ENCODE peak calls at places on chromosome 10, in ten cellular contexts. One of them, this sample, is unnamed.

GRCh38 chr10:60414877-60415585 is 25.4 kb upstream of the ANK3 start:
- DNase-seq in ovary: no peak
- DNase-seq in testis: no peak
- DNase-seq in osteocyte: no peak
- DNase-seq in MCF 10A: peak
- DNase-seq in GM10248: no peak
- DNase-seq in AG04450: peak
- DNase-seq in upper lobe of left lung: no peak
- DNase-seq in HFF-Myc: peak
- DNase-seq in esophagus muscularis mucosa: no peak
- DNase-seq in this sample: no peak

GRCh38 chr10:107163904-107164861 is at the start of gene SORCS1:
- DNase-seq in testis: peak
- DNase-seq in MCF 10A: no peak
- DNase-seq in osteocyte: no peak
- DNase-seq in GM10248: no peak
- DNase-seq in HFF-Myc: no peak
- DNase-seq in esophagus muscularis mucosa: no peak
- DNase-seq in upper lobe of left lung: no peak
- DNase-seq in AG04450: no peak
- DNase-seq in ovary: no peak
- DNase-seq in this sample: no peak

GRCh38 chr10:25061711-25062455 is 45.5 kb downstream of the THNSL1 start:
- DNase-seq in upper lobe of left lung: no peak
- DNase-seq in AG04450: no peak
- DNase-seq in testis: no peak
- DNase-seq in GM10248: no peak
- DNase-seq in MCF 10A: peak
- DNase-seq in ovary: no peak
- DNase-seq in esophagus muscularis mucosa: peak
- DNase-seq in HFF-Myc: no peak
- DNase-seq in osteocyte: no peak
- DNase-seq in this sample: no peak

GRCh38 chr10:119087271-119087897 is 6.8 kb upstream of the EIF3A start:
- DNase-seq in upper lobe of left lung: no peak
- DNase-seq in testis: no peak
- DNase-seq in HFF-Myc: no peak
- DNase-seq in GM10248: no peak
- DNase-seq in MCF 10A: no peak
- DNase-seq in AG04450: no peak
- DNase-seq in esophagus muscularis mucosa: no peak
- DNase-seq in osteocyte: no peak
- DNase-seq in ovary: no peak
- DNase-seq in this sample: no peak

GRCh38 chr10:47238331-47239095 is 61.5 kb upstream of the GDF10 start:
- DNase-seq in osteocyte: peak
- DNase-seq in testis: no peak
- DNase-seq in upper lobe of left lung: no peak
- DNase-seq in HFF-Myc: no peak
- DNase-seq in ovary: no peak
- DNase-seq in AG04450: no peak
- DNase-seq in esophagus muscularis mucosa: no peak
- DNase-seq in GM10248: no peak
- DNase-seq in MCF 10A: no peak
- DNase-seq in this sample: no peak

GRCh38 chr10:70035531-70035930 is 17.1 kb upstream of the MACROH2A2 start:
- DNase-seq in esophagus muscularis mucosa: no peak
- DNase-seq in testis: no peak
- DNase-seq in AG04450: no peak
- DNase-seq in upper lobe of left lung: no peak
- DNase-seq in HFF-Myc: no peak
- DNase-seq in MCF 10A: peak
- DNase-seq in ovary: no peak
- DNase-seq in GM10248: no peak
- DNase-seq in osteocyte: no peak
- DNase-seq in this sample: no peak

GRCh38 chr10:89352802-89353201 is 25.0 kb downstream of the IFIT3 start:
- DNase-seq in GM10248: no peak
- DNase-seq in AG04450: no peak
- DNase-seq in HFF-Myc: no peak
- DNase-seq in testis: no peak
- DNase-seq in osteocyte: no peak
- DNase-seq in upper lobe of left lung: no peak
- DNase-seq in MCF 10A: no peak
- DNase-seq in esophagus muscularis mucosa: no peak
- DNase-seq in ovary: no peak
- DNase-seq in this sample: no peak

GRCh38 chr10:31187607-31188210 is 131.3 kb upstream of the ZEB1 start:
- DNase-seq in AG04450: no peak
- DNase-seq in ovary: no peak
- DNase-seq in testis: no peak
- DNase-seq in upper lobe of left lung: no peak
- DNase-seq in MCF 10A: no peak
- DNase-seq in osteocyte: no peak
- DNase-seq in HFF-Myc: no peak
- DNase-seq in esophagus muscularis mucosa: no peak
- DNase-seq in GM10248: no peak
- DNase-seq in this sample: no peak

GRCh38 chr10:125994601-125995000 is 98.2 kb downstream of the FANK1 start:
- DNase-seq in testis: no peak
- DNase-seq in HFF-Myc: no peak
- DNase-seq in esophagus muscularis mucosa: no peak
- DNase-seq in MCF 10A: no peak
- DNase-seq in upper lobe of left lung: no peak
- DNase-seq in GM10248: no peak
- DNase-seq in AG04450: no peak
- DNase-seq in ovary: no peak
- DNase-seq in osteocyte: no peak
- DNase-seq in this sample: no peak

GRCh38 chr10:209357-209756 is 74.1 kb downstream of the ZMYND11 start:
- DNase-seq in GM10248: no peak
- DNase-seq in AG04450: no peak
- DNase-seq in esophagus muscularis mucosa: no peak
- DNase-seq in HFF-Myc: no peak
- DNase-seq in testis: no peak
- DNase-seq in MCF 10A: no peak
- DNase-seq in osteocyte: no peak
- DNase-seq in upper lobe of left lung: no peak
- DNase-seq in ovary: no peak
- DNase-seq in this sample: no peak

GRCh38 chr10:61804414-61804813 is 97.1 kb upstream of the ARID5B start:
- DNase-seq in esophagus muscularis mucosa: no peak
- DNase-seq in testis: no peak
- DNase-seq in osteocyte: no peak
- DNase-seq in AG04450: no peak
- DNase-seq in upper lobe of left lung: no peak
- DNase-seq in GM10248: no peak
- DNase-seq in MCF 10A: no peak
- DNase-seq in HFF-Myc: no peak
- DNase-seq in ovary: no peak
- DNase-seq in this sample: no peak

GRCh38 chr10:128316925-128317324 is 190.7 kb upstream of the MKI67 start:
- DNase-seq in testis: no peak
- DNase-seq in GM10248: no peak
- DNase-seq in osteocyte: peak
- DNase-seq in upper lobe of left lung: no peak
- DNase-seq in esophagus muscularis mucosa: no peak
- DNase-seq in MCF 10A: no peak
- DNase-seq in ovary: no peak
- DNase-seq in HFF-Myc: no peak
- DNase-seq in AG04450: no peak
- DNase-seq in this sample: no peak

GRCh38 chr10:46247808-46248569 is 38.8 kb upstream of the ANTXRL start:
- DNase-seq in GM10248: no peak
- DNase-seq in MCF 10A: no peak
- DNase-seq in AG04450: no peak
- DNase-seq in ovary: no peak
- DNase-seq in testis: peak
- DNase-seq in upper lobe of left lung: peak
- DNase-seq in esophagus muscularis mucosa: peak
- DNase-seq in osteocyte: peak
- DNase-seq in HFF-Myc: no peak
- DNase-seq in this sample: no peak

GRCh38 chr10:113681533-113682470 is 2.1 kb downstream of the CASP7 start:
- DNase-seq in AG04450: no peak
- DNase-seq in upper lobe of left lung: no peak
- DNase-seq in osteocyte: no peak
- DNase-seq in HFF-Myc: no peak
- DNase-seq in esophagus muscularis mucosa: no peak
- DNase-seq in ovary: no peak
- DNase-seq in testis: no peak
- DNase-seq in MCF 10A: no peak
- DNase-seq in GM10248: peak
- DNase-seq in this sample: peak

DNA sequence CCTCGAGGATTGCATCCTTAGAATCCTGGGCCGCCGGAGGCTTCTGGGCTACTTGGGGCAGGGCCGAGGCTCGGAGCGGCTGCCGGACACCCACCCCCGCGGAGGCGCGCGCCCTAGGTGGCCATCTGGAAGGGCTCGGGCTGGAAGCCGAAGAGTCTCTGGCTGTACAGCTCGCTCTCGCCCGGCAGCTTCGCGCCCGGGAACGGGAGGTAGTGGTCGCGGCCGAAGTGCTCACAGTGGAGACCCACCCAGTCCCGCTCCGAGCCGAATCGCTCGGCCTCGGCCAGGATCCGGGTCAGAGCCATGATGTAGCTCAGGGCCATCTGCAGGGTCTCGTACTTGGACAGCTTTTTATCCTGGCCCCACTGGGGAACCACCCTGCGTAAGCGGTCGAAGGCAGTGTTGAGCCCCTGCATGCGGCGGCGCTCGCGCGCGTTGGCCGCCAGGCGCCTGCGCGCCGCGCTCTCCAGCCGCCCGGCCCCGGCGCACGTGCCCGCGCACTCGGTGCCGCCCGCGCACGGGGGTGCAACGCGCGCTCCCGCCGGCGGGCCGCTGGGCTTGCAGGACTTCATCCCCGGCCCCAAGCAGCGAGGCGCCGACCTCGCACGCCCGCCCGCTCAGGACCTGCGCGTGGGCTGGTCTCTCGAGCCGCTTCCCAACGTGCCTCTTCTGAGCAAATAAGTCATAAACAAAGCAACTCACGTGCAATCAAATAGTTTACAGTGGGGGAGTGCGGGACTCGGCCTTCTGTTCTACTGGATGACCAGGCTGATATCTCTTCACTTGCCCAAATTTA is 609 bp downstream of the ATOH7 start:
- DNase-seq in esophagus muscularis mucosa: peak
- DNase-seq in ovary: peak
- DNase-seq in testis: peak
- DNase-seq in AG04450: no peak
- DNase-seq in upper lobe of left lung: peak
- DNase-seq in GM10248: peak
- DNase-seq in MCF 10A: peak
- DNase-seq in osteocyte: peak
- DNase-seq in HFF-Myc: peak
- DNase-seq in this sample: peak
- TF ChIP-seq CTCF in esophagus muscularis mucosa: no peak
- TF ChIP-seq CTCF in ovary: no peak
- TF ChIP-seq CTCF in testis: no peak
- TF ChIP-seq CTCF in AG04450: peak
- TF ChIP-seq CTCF in upper lobe of left lung: peak
- TF ChIP-seq CTCF in GM10248: no peak
- TF ChIP-seq CTCF in MCF 10A: no peak
- TF ChIP-seq CTCF in osteocyte: peak
- TF ChIP-seq CTCF in HFF-Myc: no peak
- TF ChIP-seq CTCF in this sample: no peak

DNA sequence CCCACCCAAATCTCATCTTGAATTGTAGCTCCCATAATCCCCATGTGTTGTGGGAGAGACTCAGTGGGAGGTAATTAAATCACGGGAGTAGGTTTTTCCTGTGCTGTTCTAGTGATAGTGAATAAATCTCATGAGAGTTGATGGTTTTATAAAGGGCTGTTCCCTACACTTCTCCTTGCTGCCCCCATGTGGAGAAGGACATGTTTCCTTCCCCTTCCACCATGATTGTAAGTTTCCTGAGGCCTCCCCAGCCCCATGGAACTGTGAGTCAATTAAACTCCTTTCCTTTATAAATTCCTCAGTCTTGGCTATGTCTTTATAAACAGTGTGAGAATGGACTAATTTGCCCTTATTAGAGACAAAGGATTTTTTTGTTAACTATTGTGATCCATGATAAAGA is 48.5 kb upstream of the MKX start:
- DNase-seq in AG04450: no peak
- DNase-seq in osteocyte: no peak
- DNase-seq in HFF-Myc: no peak
- DNase-seq in MCF 10A: peak
- DNase-seq in upper lobe of left lung: no peak
- DNase-seq in esophagus muscularis mucosa: no peak
- DNase-seq in ovary: no peak
- DNase-seq in GM10248: no peak
- DNase-seq in testis: peak
- DNase-seq in this sample: no peak
- TF ChIP-seq CTCF in AG04450: peak
- TF ChIP-seq CTCF in osteocyte: peak
- TF ChIP-seq CTCF in HFF-Myc: peak
- TF ChIP-seq CTCF in MCF 10A: peak
- TF ChIP-seq CTCF in upper lobe of left lung: no peak
- TF ChIP-seq CTCF in esophagus muscularis mucosa: peak
- TF ChIP-seq CTCF in ovary: no peak
- TF ChIP-seq CTCF in GM10248: no peak
- TF ChIP-seq CTCF in testis: no peak
- TF ChIP-seq CTCF in this sample: no peak

GRCh38 chr10:33337335-33337854 is 2.9 kb upstream of the NRP1 start:
- DNase-seq in osteocyte: no peak
- DNase-seq in ovary: peak
- DNase-seq in GM10248: no peak
- DNase-seq in upper lobe of left lung: no peak
- DNase-seq in HFF-Myc: no peak
- DNase-seq in AG04450: no peak
- DNase-seq in esophagus muscularis mucosa: no peak
- DNase-seq in MCF 10A: peak
- DNase-seq in testis: peak
- DNase-seq in this sample: no peak
- TF ChIP-seq CTCF in osteocyte: peak
- TF ChIP-seq CTCF in ovary: no peak
- TF ChIP-seq CTCF in GM10248: no peak
- TF ChIP-seq CTCF in upper lobe of left lung: no peak
- TF ChIP-seq CTCF in HFF-Myc: no peak
- TF ChIP-seq CTCF in AG04450: peak
- TF ChIP-seq CTCF in esophagus muscularis mucosa: no peak
- TF ChIP-seq CTCF in MCF 10A: no peak
- TF ChIP-seq CTCF in testis: peak
- TF ChIP-seq CTCF in this sample: no peak

DNA sequence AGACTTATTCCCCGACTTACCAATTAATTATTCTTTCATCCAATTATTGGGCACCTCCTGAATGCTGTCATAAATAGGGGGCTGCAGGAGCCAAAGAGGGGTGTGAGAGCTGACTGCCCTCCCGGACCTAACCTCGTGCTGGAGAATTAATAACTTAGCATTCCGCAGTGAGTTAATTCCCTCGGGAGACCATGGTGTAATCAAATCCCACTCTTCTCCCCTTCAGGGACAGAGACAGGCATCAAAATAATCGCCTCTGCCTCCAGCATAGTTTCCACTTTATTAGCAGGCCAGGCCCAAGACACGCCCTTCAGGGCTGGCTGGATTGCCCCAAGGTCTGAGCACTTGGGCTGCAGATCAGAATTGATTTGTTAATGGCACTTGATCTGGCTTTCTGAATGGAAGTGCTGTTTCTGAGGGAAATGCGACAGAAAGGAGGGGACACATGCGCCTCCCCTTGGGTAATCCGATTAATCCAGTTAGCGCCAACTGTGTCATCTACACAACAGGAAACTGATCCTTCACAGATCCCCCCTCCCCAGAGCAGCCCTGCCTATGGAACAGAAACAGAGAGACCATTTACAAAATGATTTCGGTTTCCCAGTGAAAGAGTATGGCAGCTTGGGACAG is 15.6 kb downstream of the CHAT start:
- DNase-seq in ovary: no peak
- DNase-seq in osteocyte: no peak
- DNase-seq in HFF-Myc: no peak
- DNase-seq in AG04450: no peak
- DNase-seq in esophagus muscularis mucosa: no peak
- DNase-seq in GM10248: no peak
- DNase-seq in testis: no peak
- DNase-seq in upper lobe of left lung: no peak
- DNase-seq in MCF 10A: no peak
- DNase-seq in this sample: no peak
- TF ChIP-seq CTCF in ovary: no peak
- TF ChIP-seq CTCF in osteocyte: no peak
- TF ChIP-seq CTCF in HFF-Myc: no peak
- TF ChIP-seq CTCF in AG04450: no peak
- TF ChIP-seq CTCF in esophagus muscularis mucosa: no peak
- TF ChIP-seq CTCF in GM10248: no peak
- TF ChIP-seq CTCF in testis: no peak
- TF ChIP-seq CTCF in upper lobe of left lung: no peak
- TF ChIP-seq CTCF in MCF 10A: no peak
- TF ChIP-seq CTCF in this sample: no peak